ENCODE peak calls at places on chromosomes 16 and 17, in six cellular contexts. L is EL, Q is fibroblast of the aortic adventitia, S is AG08396, X is osteocyte, I is activated T-cell treated with anti-CD3 and anti-CD28 coated beads for 1 hour. D is an unnamed sample.

GRCh38 chr17:55144518-55144917 is 120.2 kb upstream of the HLF start:
- DNase-seq in L (no peak), Q (no peak), S (no peak), X (no peak), I (no peak), D (no peak)

GRCh38 chr17:34012709-34013375 is 242.2 kb upstream of the CCL2 start:
- DNase-seq in L (no peak), Q (no peak), S (no peak), X (peak), I (no peak), D (no peak)

GRCh38 chr16:8712589-8713361 is 38.4 kb downstream of the ABAT start:
- DNase-seq in L (no peak), Q (no peak), S (no peak), X (no peak), I (no peak), D (no peak)

GRCh38 chr16:2970563-2970962 is 1.4 kb downstream of the PAQR4 start:
- DNase-seq in L (no peak), Q (no peak), S (no peak), X (no peak), I (no peak), D (no peak)

GRCh38 chr16:82344157-82344556 is 174.1 kb upstream of the MPHOSPH6 start:
- DNase-seq in L (no peak), Q (no peak), S (no peak), X (no peak), I (no peak), D (no peak)

GRCh38 chr17:64250211-64250835 is 12.7 kb downstream of the TEX2 start:
- DNase-seq in L (no peak), Q (no peak), S (no peak), X (no peak), I (no peak), D (no peak)

GRCh38 chr17:76414334-76415295 is 30.2 kb downstream of the SPHK1 start:
- DNase-seq in L (peak), Q (peak), S (peak), X (no peak), I (no peak), D (peak)

GRCh38 chr17:28997811-28998210 is 8.0 kb downstream of the SEZ6 start:
- DNase-seq in L (no peak), Q (no peak), S (no peak), X (no peak), I (no peak), D (no peak)

GRCh38 chr17:28597606-28598383 is 1.0 kb downstream of the SPAG5 start:
- DNase-seq in L (no peak), Q (no peak), S (no peak), X (no peak), I (no peak), D (no peak)

GRCh38 chr16:18800674-18801196 is 614 bp downstream of the ARL6IP1 start:
- DNase-seq in L (no peak), Q (peak), S (peak), X (no peak), I (no peak), D (peak)

GRCh38 chr17:46720408-46720807 is 98.1 kb downstream of the WNT3 start:
- DNase-seq in L (no peak), Q (no peak), S (no peak), X (no peak), I (no peak), D (peak)

GRCh38 chr16:28258571-28258970 is 33.8 kb upstream of the SBK1 start:
- DNase-seq in L (no peak), Q (peak), S (peak), X (no peak), I (no peak), D (peak)

GRCh38 chr17:76446449-76447231 is 6.3 kb downstream of the UBE2O start:
- DNase-seq in L (peak), Q (peak), S (peak), X (no peak), I (no peak), D (peak)

GRCh38 chr17:67055811-67056745 is 11.7 kb downstream of the CACNG1 start:
- DNase-seq in L (no peak), Q (no peak), S (no peak), X (peak), I (no peak), D (no peak)

GRCh38 chr16:3364774-3365427 is 9.2 kb downstream of the OR2C1 start:
- DNase-seq in L (peak), Q (peak), S (peak), X (no peak), I (peak), D (peak)

GRCh38 chr17:19996502-19996901 is 12.7 kb upstream of the SPECC1 start:
- DNase-seq in L (no peak), Q (no peak), S (no peak), X (no peak), I (no peak), D (no peak)

D was measured in cardiac fibroblast.